ENCODE peak calls at places on chromosomes 6 and 20, in eight cellular contexts. I is prostate gland, C is H9, G is left ventricle myocardium inferior, B is HL-60, M is body of pancreas, K is mesothelial cell of epicardium, H is GM12878. D is an unnamed sample.

GRCh38 chr6:134544737-134545136 is 226.8 kb upstream of the SGK1 start:
- DNase-seq in I (no peak), C (no peak), G (no peak), B (peak), M (no peak), K (no peak), H (no peak), D (no peak)

GRCh38 chr6:56040271-56040670 is 164.9 kb upstream of the BMP5 start:
- DNase-seq in I (no peak), C (no peak), G (no peak), B (no peak), M (no peak), K (no peak), H (no peak), D (no peak)

GRCh38 chr20:61514018-61514755 is 262.1 kb downstream of the CDH4 start:
- DNase-seq in I (no peak), C (no peak), G (no peak), B (no peak), M (no peak), K (no peak), H (no peak), D (no peak)

GRCh38 chr6:137678451-137678850 is 184.3 kb upstream of the OLIG3 start:
- DNase-seq in I (no peak), C (no peak), G (no peak), B (no peak), M (no peak), K (no peak), H (no peak), D (no peak)

GRCh38 chr6:35500782-35501181 is 3.9 kb upstream of the TEAD3 start:
- DNase-seq in I (peak), C (no peak), G (no peak), B (no peak), M (no peak), K (no peak), H (no peak), D (no peak)

GRCh38 chr20:58231678-58232077 is 3.2 kb upstream of the ANKRD60 start:
- DNase-seq in I (no peak), C (no peak), G (no peak), B (no peak), M (no peak), K (no peak), H (no peak), D (no peak)

GRCh38 chr6:3230275-3231212 is 3.1 kb upstream of the TUBB2B start:
- DNase-seq in I (no peak), C (peak), G (no peak), B (no peak), M (no peak), K (no peak), H (no peak), D (no peak)

GRCh38 chr20:38181207-38181693 is 16.2 kb upstream of the TGM2 start:
- DNase-seq in I (no peak), C (no peak), G (no peak), B (no peak), M (no peak), K (no peak), H (peak), D (no peak)

GRCh38 chr6:72740135-72740534 is 118.3 kb downstream of the KCNQ5 start:
- DNase-seq in I (no peak), C (no peak), G (no peak), B (no peak), M (no peak), K (no peak), H (peak), D (no peak)

GRCh38 chr6:116088946-116089345 is 11.7 kb upstream of the NT5DC1 start:
- DNase-seq in I (no peak), C (no peak), G (no peak), B (no peak), M (no peak), K (no peak), H (no peak), D (no peak)

GRCh38 chr6:163443985-163444553 is 29.6 kb downstream of the QKI start:
- DNase-seq in I (no peak), C (no peak), G (no peak), B (no peak), M (no peak), K (no peak), H (no peak), D (no peak)

GRCh38 chr20:41361757-41362747 is 4.6 kb downstream of the EMILIN3 start:
- DNase-seq in I (no peak), C (peak), G (no peak), B (no peak), M (peak), K (no peak), H (no peak), D (no peak)

GRCh38 chr6:54874349-54875048 is 27.9 kb downstream of the FAM83B start:
- DNase-seq in I (no peak), C (no peak), G (no peak), B (no peak), M (no peak), K (no peak), H (no peak), D (no peak)

GRCh38 chr20:14984768-14985622 is 647.6 kb upstream of the FLRT3 start:
- DNase-seq in I (no peak), C (no peak), G (no peak), B (no peak), M (peak), K (no peak), H (no peak), D (no peak)

GRCh38 chr6:54419885-54420284 is 111.6 kb downstream of the TINAG start:
- DNase-seq in I (no peak), C (no peak), G (no peak), B (no peak), M (no peak), K (no peak), H (no peak), D (no peak)

GRCh38 chr6:38484656-38485055 is 155.1 kb downstream of the BTBD9 start:
- DNase-seq in I (no peak), C (no peak), G (no peak), B (no peak), M (no peak), K (no peak), H (no peak), D (no peak)

GRCh38 chr6:136510782-136511181 is 39.4 kb downstream of the MAP7 start:
- DNase-seq in I (no peak), C (no peak), G (no peak), B (no peak), M (no peak), K (no peak), H (no peak), D (no peak)

GRCh38 chr6:35663447-35664235 is 25.1 kb downstream of the FKBP5 start:
- DNase-seq in I (no peak), C (no peak), G (no peak), B (no peak), M (no peak), K (no peak), H (no peak), D (no peak)

GRCh38 chr6:117496383-117496990 is 14.0 kb downstream of the DCBLD1 start:
- DNase-seq in I (no peak), C (no peak), G (no peak), B (no peak), M (no peak), K (no peak), H (no peak), D (no peak)

DNA sequence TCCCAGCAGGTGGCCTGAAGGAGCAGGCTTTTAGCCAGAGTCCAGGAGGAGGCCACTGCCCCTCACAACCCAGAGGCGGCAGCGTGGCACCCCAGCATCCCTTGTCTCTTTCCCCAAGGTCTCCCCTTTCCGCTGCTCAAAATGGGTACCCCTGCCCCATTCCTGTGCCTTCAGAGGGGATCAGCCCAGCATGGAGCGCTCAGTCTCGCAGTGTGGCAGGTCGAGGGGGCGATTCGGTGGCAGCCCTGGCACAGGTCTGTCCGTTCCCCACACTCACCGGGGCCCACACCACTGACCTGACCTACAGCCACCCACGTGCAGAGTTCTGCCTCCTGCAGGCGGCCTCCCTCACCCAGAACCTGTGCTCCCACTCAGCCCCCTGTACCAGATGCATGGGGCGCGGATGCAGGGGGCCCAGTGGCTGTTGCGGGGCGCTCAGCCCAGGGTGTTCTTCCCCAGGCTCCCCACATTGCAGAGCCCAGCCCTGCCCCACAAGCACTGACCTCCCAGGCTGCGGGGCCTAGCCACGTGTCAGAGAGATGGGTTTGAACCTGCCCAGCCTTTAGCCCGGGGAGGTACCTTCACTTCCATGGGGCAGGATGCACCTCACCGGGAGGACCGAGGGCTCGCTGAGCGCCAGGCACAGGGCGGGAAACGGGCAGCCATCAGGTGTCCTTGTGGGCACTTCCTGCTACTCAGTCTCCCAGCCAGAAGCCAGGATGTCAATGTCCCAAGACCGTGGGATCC is 41.8 kb downstream of the DSTN start:
- DNase-seq in I (no peak), C (peak), G (no peak), B (no peak), M (peak), K (no peak), H (no peak), D (no peak)
- TF ChIP-seq CTCF in I (no peak), C (peak), G (peak), B (no peak), M (peak), K (peak), H (no peak), D (peak)

GRCh38 chr6:41705996-41706835 is 29.2 kb downstream of the TFEB start:
- DNase-seq in I (peak), C (peak), G (peak), B (peak), M (peak), K (no peak), H (peak), D (peak)
- TF ChIP-seq CTCF in I (peak), C (peak), G (peak), B (peak), M (no peak), K (peak), H (peak), D (peak)

GRCh38 chr20:35048739-35049138 is 43.9 kb downstream of the TRPC4AP start:
- DNase-seq in I (no peak), C (no peak), G (no peak), B (no peak), M (no peak), K (no peak), H (no peak), D (no peak)

GRCh38 chr20:35055445-35056276 is 36.9 kb downstream of the TRPC4AP start:
- DNase-seq in I (no peak), C (no peak), G (no peak), B (no peak), M (no peak), K (no peak), H (no peak), D (no peak)

GRCh38 chr20:35054804-35055203 is 37.8 kb downstream of the TRPC4AP start:
- DNase-seq in I (no peak), C (no peak), G (no peak), B (no peak), M (no peak), K (no peak), H (no peak), D (no peak)

DNA sequence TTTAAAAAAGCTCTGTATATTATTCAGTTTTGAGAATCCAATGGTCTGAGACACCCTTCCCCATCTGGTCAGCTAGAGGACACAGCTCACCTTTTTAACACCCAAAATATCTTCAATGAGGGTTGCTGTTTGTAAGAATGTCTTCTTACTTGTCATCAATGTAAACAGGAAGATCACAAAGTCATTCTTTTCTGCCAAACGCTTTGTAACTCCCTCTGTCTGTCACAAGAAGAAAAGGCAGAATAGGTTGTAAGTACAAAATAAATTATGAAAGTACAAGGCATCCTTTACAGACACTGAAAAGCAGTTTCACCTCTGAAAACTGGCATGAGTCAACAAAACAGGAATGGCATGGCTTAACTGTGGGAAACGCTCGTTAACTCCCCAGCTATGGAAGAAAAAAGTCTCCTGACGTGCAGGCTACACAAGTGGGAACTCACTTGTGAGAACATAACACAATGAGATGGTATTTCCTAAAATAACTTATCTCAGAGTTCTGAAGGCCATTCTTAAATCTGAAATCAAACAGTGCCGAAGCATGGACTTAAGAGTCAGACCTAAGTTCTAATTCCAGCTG is 42.7 kb downstream of the TRPC4AP start:
- DNase-seq in I (peak), C (no peak), G (no peak), B (no peak), M (no peak), K (no peak), H (no peak), D (no peak)
- TF ChIP-seq CTCF in I (no peak), C (no peak), G (no peak), B (no peak), M (no peak), K (no peak), H (no peak), D (no peak)

GRCh38 chr6:20873425-20874190 is 339.4 kb downstream of the CDKAL1 start:
- DNase-seq in I (no peak), C (peak), G (no peak), B (no peak), M (no peak), K (no peak), H (no peak), D (no peak)
- TF ChIP-seq CTCF in I (no peak), C (peak), G (no peak), B (no peak), M (no peak), K (no peak), H (no peak), D (no peak)

GRCh38 chr20:63955281-63955845 is 853 bp downstream of the UCKL1 start:
- DNase-seq in I (no peak), C (no peak), G (peak), B (peak), M (peak), K (no peak), H (no peak), D (no peak)
- TF ChIP-seq CTCF in I (peak), C (peak), G (peak), B (no peak), M (peak), K (no peak), H (peak), D (no peak)

GRCh38 chr6:24994812-24995211 is 59.1 kb upstream of the RIPOR2 start:
- DNase-seq in I (no peak), C (no peak), G (no peak), B (no peak), M (no peak), K (no peak), H (no peak), D (no peak)
- TF ChIP-seq CTCF in I (no peak), C (no peak), G (no peak), B (no peak), M (no peak), K (no peak), H (no peak), D (no peak)

D was measured in natural killer cell.